ENCODE peak calls at places on chromosome 6, in four cellular contexts. B is WTC11, A is A549, X is endothelial cell of umbilical vein. J is an unnamed sample.

GRCh38 chr6:22071655-22072054 is 225.2 kb downstream of the PRL start:
- DNase-seq in X (peak; percentile 89), A (no peak), B (peak; percentile 29), J (no peak)

GRCh38 chr6:148217051-148217450 is 125.6 kb upstream of the SASH1 start:
- DNase-seq in A (no peak), X (no peak), B (no peak), J (no peak)

GRCh38 chr6:152821525-152821924 is 70.9 kb downstream of the VIP start:
- DNase-seq in X (no peak), A (peak; percentile 0), B (no peak), J (no peak)

GRCh38 chr6:43644940-43645612 is at the start of gene RSPH9:
- DNase-seq in B (peak; percentile 99), X (peak; percentile 48), A (peak; percentile 66), J (no peak)

GRCh38 chr6:138814179-138814834 is 18.4 kb downstream of the ECT2L start:
- DNase-seq in X (peak; percentile 46), A (no peak), B (no peak), J (peak; percentile 93)

GRCh38 chr6:7451321-7451720 is 61.7 kb downstream of the RIOK1 start:
- DNase-seq in B (no peak), A (no peak), X (no peak), J (no peak)

GRCh38 chr6:44415424-44415823 is 27.9 kb downstream of the CDC5L start:
- DNase-seq in B (no peak), A (peak; percentile 7), X (peak; percentile 21), J (no peak)

GRCh38 chr6:113449051-113449450 is 408.1 kb upstream of the MARCKS start:
- DNase-seq in B (no peak), X (peak; percentile 54), A (no peak), J (no peak)

GRCh38 chr6:97097068-97098047 is 172.8 kb downstream of the KLHL32 start:
- DNase-seq in B (no peak), X (peak; percentile 2), A (no peak), J (no peak)

GRCh38 chr6:28315628-28316027 is 20.3 kb downstream of the ZSCAN31 start:
- DNase-seq in A (no peak), B (no peak), X (no peak), J (no peak)

GRCh38 chr6:136544326-136544725 is 5.9 kb downstream of the MAP7 start:
- DNase-seq in B (no peak), A (no peak), X (no peak), J (no peak)

GRCh38 chr6:117432273-117432672 is 6.5 kb upstream of the ROS1 start:
- DNase-seq in B (no peak), A (no peak), X (no peak), J (no peak)

GRCh38 chr6:56019973-56020372 is 144.6 kb upstream of the BMP5 start:
- DNase-seq in A (no peak), B (no peak), X (no peak), J (no peak)

GRCh38 chr6:65638047-65638831 is 68.8 kb downstream of the EYS start:
- DNase-seq in A (peak; percentile 33), B (peak; percentile 39), X (no peak), J (peak; percentile 45)

GRCh38 chr6:151388997-151389639 is 2.2 kb downstream of the ZBTB2 start:
- DNase-seq in B (no peak), X (no peak), A (no peak), J (no peak)

GRCh38 chr6:168031411-168032382 is 34.2 kb downstream of the KIF25 start:
- DNase-seq in X (no peak), B (no peak), A (no peak), J (no peak)

GRCh38 chr6:57109905-57110304 is 19.9 kb downstream of the ZNF451 start:
- DNase-seq in B (no peak), A (no peak), X (no peak), J (no peak)

GRCh38 chr6:25041676-25042598 is 106.2 kb upstream of the RIPOR2 start:
- DNase-seq in B (no peak), X (no peak), A (no peak), J (no peak)

GRCh38 chr6:35292494-35292893 is 5.1 kb upstream of the DEF6 start:
- DNase-seq in B (no peak), X (no peak), A (no peak), J (no peak)

GRCh38 chr6:40436685-40437604 is 150.2 kb downstream of the LRFN2 start:
- DNase-seq in X (no peak), B (no peak), A (no peak), J (no peak)

GRCh38 chr6:93120154-93120742 is 299.1 kb downstream of the EPHA7 start:
- DNase-seq in X (no peak), B (no peak), A (no peak), J (no peak)

GRCh38 chr6:130615816-130616215 is 211.4 kb upstream of the SMLR1 start:
- DNase-seq in B (no peak), X (no peak), A (no peak), J (no peak)

GRCh38 chr6:56575736-56576135 is 67.0 kb downstream of the DST start:
- DNase-seq in X (no peak), B (no peak), A (no peak), J (no peak)

GRCh38 chr6:35365599-35366596 is 23.5 kb downstream of the PPARD start:
- DNase-seq in A (no peak), X (no peak), B (no peak), J (peak; percentile 40)

GRCh38 chr6:35148167-35148741 is 7.1 kb upstream of the TCP11 start:
- DNase-seq in B (peak; percentile 69), X (peak; percentile 31), A (no peak), J (no peak)

GRCh38 chr6:47057830-47058540 is 15.9 kb upstream of the ADGRF1 start:
- DNase-seq in X (no peak), B (no peak), A (peak; percentile 46), J (peak; percentile 45)

GRCh38 chr6:133130863-133131262 is 110.3 kb upstream of the EYA4 start:
- DNase-seq in B (no peak), X (no peak), A (peak; percentile 65), J (peak; percentile 62)

GRCh38 chr6:147793871-147794643 is 285.6 kb downstream of the SAMD5 start:
- DNase-seq in X (no peak), A (no peak), B (no peak), J (no peak)

GRCh38 chr6:111841822-111842221 is 31.4 kb downstream of the FYN start:
- DNase-seq in A (no peak), X (peak; percentile 74), B (no peak), J (no peak)

GRCh38 chr6:114419175-114419574 is 76.4 kb upstream of the HS3ST5 start:
- DNase-seq in B (no peak), X (no peak), A (no peak), J (peak; percentile 52)

GRCh38 chr6:82178759-82179112 is 68.8 kb downstream of the IBTK start:
- DNase-seq in X (no peak), A (no peak), B (no peak), J (no peak)

GRCh38 chr6:2945069-2945452 is 26.3 kb downstream of the SERPINB6 start:
- DNase-seq in X (no peak), A (no peak), B (no peak), J (no peak)

GRCh38 chr6:21381336-21381963 is 212.1 kb upstream of the SOX4 start:
- DNase-seq in X (no peak), A (peak; percentile 31), B (no peak), J (peak; percentile 94)

GRCh38 chr6:15410752-15411151 is 164.9 kb downstream of the JARID2 start:
- DNase-seq in B (no peak), A (no peak), X (no peak), J (no peak)

GRCh38 chr6:44219815-44220784 is 3.3 kb upstream of the SLC29A1 start:
- DNase-seq in A (no peak), X (no peak), B (no peak), J (no peak)

GRCh38 chr6:161079566-161080262 is 88.1 kb downstream of the MAP3K4 start:
- DNase-seq in X (no peak), A (no peak), B (no peak), J (no peak)
- TF ChIP-seq JUN in X (no peak), A (no peak), B (no peak), J (no peak)

DNA sequence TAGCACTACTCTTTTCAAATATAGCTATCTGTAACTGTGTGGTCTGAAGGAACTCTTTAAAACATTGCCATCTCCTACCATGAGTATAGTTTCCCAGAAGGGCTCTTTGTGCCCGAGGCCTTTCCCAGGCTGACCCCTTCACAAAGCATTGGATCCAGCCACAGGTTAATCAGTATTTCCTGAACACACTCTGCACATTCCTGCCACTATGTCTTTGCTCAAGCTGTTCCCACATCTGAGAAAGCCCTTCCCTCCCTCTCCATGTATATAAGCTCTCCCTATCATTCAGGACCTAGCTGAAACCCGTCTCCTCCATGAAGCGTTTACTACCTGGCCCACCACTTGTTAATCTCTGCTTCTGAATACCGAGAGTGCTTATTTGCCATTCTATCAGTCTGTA is 47.8 kb upstream of the PKHD1 start:
- DNase-seq in X (no peak), A (no peak), B (no peak), J (no peak)
- TF ChIP-seq JUN in X (no peak), A (no peak), B (no peak), J (no peak)

GRCh38 chr6:31882344-31882743 is 3.5 kb upstream of the SLC44A4 start:
- DNase-seq in B (no peak), X (peak; percentile 29), A (no peak), J (no peak)
- TF ChIP-seq JUN in B (no peak), X (no peak), A (no peak), J (no peak)

GRCh38 chr6:4518506-4518905 is 257.7 kb upstream of the CDYL start:
- DNase-seq in X (no peak), B (no peak), A (peak; percentile 82), J (no peak)
- TF ChIP-seq JUN in X (no peak), B (no peak), A (peak; percentile 32), J (no peak)

DNA sequence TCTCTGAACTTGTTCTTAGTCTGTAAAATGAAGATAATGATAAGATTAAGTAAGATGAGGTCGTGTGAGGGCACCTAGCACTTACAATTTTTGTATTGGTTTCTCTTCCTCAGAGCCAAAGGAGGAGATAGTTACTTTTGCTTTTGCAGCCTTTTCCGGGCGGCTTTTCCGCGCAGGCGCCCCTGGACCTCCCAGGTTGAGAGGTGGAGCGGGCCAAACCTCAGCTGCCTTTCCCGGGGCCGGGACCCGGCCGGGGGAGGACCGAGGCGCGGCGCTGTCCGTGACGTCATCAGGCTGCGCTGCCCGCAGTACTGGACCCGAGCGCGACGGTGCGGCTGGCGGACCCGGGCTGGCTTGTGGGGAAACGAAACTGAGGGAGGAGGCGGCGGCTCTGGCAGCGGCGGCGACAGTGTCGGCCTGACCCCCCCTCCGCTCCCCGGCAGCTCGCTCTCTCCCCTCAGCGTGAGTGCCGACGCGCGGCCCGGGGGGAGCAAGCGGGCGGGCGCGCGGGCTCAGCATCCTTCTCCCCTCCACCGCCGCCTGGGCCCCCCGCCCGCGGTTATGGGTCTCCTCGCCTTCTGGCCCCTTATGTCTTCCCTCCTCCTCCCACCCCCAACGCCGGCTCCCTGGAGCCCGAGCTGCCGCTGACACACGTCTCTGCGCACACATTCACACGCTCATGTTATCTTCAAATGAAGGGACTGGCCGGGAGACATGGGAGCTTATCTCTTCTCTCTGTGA is at the start of gene CMTR1:
- DNase-seq in B (peak; percentile 96), X (peak; percentile 89), A (peak; percentile 82), J (peak; percentile 85)
- TF ChIP-seq JUN in B (no peak), X (peak; percentile 15), A (peak; percentile 51), J (peak; percentile 44)

J was measured in HepG2.